ENCODE peak calls at places on chromosomes 7 and 10, in five cellular contexts. One of them, this sample, is unnamed.

GRCh38 chr7:127901895-127902703 is 129.1 kb downstream of the LRRC4 start:
- DNase-seq in OCI-LY7: no peak
- DNase-seq in HCT116: no peak
- DNase-seq in SK-N-SH: no peak
- DNase-seq in MM.1S: peak; percentile 40
- DNase-seq in this sample: no peak

GRCh38 chr7:121313220-121313792 is 15.5 kb upstream of the WNT16 start:
- DNase-seq in OCI-LY7: no peak
- DNase-seq in HCT116: no peak
- DNase-seq in SK-N-SH: no peak
- DNase-seq in MM.1S: no peak
- DNase-seq in this sample: no peak

GRCh38 chr7:12210179-12211053 is 678 bp upstream of the TMEM106B start:
- DNase-seq in OCI-LY7: no peak
- DNase-seq in HCT116: no peak
- DNase-seq in SK-N-SH: peak; percentile 16
- DNase-seq in MM.1S: peak; percentile 86
- DNase-seq in this sample: peak; percentile 58

GRCh38 chr10:80131499-80131901 is 1.0 kb upstream of the PLAC9 start:
- DNase-seq in OCI-LY7: no peak
- DNase-seq in HCT116: no peak
- DNase-seq in SK-N-SH: no peak
- DNase-seq in MM.1S: no peak
- DNase-seq in this sample: peak; percentile 76

GRCh38 chr7:93133020-93133419 is 15.2 kb downstream of the SAMD9L start:
- DNase-seq in OCI-LY7: no peak
- DNase-seq in HCT116: no peak
- DNase-seq in SK-N-SH: no peak
- DNase-seq in MM.1S: no peak
- DNase-seq in this sample: no peak

GRCh38 chr7:140591178-140591902 is 49.3 kb downstream of the DENND2A start:
- DNase-seq in OCI-LY7: no peak
- DNase-seq in HCT116: no peak
- DNase-seq in SK-N-SH: no peak
- DNase-seq in MM.1S: no peak
- DNase-seq in this sample: no peak

GRCh38 chr10:4280481-4281206 is 495.6 kb upstream of the KLF6 start:
- DNase-seq in OCI-LY7: no peak
- DNase-seq in HCT116: no peak
- DNase-seq in SK-N-SH: no peak
- DNase-seq in MM.1S: no peak
- DNase-seq in this sample: no peak

GRCh38 chr7:90474284-90475210 is 5.1 kb downstream of the PTTG1IP2 start:
- DNase-seq in OCI-LY7: no peak
- DNase-seq in HCT116: peak; percentile 8
- DNase-seq in SK-N-SH: no peak
- DNase-seq in MM.1S: no peak
- DNase-seq in this sample: no peak

GRCh38 chr7:16923019-16923418 is 41.2 kb upstream of the AGR3 start:
- DNase-seq in OCI-LY7: no peak
- DNase-seq in HCT116: no peak
- DNase-seq in SK-N-SH: no peak
- DNase-seq in MM.1S: no peak
- DNase-seq in this sample: no peak

GRCh38 chr10:88728107-88728763 is 22.2 kb downstream of the LIPK start:
- DNase-seq in OCI-LY7: peak; percentile 15
- DNase-seq in HCT116: peak; percentile 54
- DNase-seq in SK-N-SH: no peak
- DNase-seq in MM.1S: no peak
- DNase-seq in this sample: peak; percentile 96

GRCh38 chr7:147245274-147245673 is 1128.7 kb downstream of the CNTNAP2 start:
- DNase-seq in OCI-LY7: peak; percentile 47
- DNase-seq in HCT116: no peak
- DNase-seq in SK-N-SH: peak; percentile 39
- DNase-seq in MM.1S: peak; percentile 74
- DNase-seq in this sample: peak; percentile 71

GRCh38 chr7:118183254-118183585 is 744 bp upstream of the LSM8 start:
- DNase-seq in OCI-LY7: peak; percentile 40
- DNase-seq in HCT116: no peak
- DNase-seq in SK-N-SH: peak; percentile 7
- DNase-seq in MM.1S: peak; percentile 40
- DNase-seq in this sample: peak; percentile 9

GRCh38 chr7:104963991-104964385 is 50.0 kb upstream of the KMT2E start:
- DNase-seq in OCI-LY7: peak; percentile 84
- DNase-seq in HCT116: no peak
- DNase-seq in SK-N-SH: no peak
- DNase-seq in MM.1S: peak; percentile 58
- DNase-seq in this sample: no peak

GRCh38 chr7:101599787-101600186 is 29.3 kb downstream of the MYL10 start:
- DNase-seq in OCI-LY7: no peak
- DNase-seq in HCT116: no peak
- DNase-seq in SK-N-SH: no peak
- DNase-seq in MM.1S: no peak
- DNase-seq in this sample: no peak

GRCh38 chr7:101597941-101598340 is 31.2 kb downstream of the MYL10 start:
- DNase-seq in OCI-LY7: no peak
- DNase-seq in HCT116: no peak
- DNase-seq in SK-N-SH: peak; percentile 8
- DNase-seq in MM.1S: no peak
- DNase-seq in this sample: no peak

GRCh38 chr7:101598981-101599681 is 30.0 kb downstream of the MYL10 start:
- DNase-seq in OCI-LY7: no peak
- DNase-seq in HCT116: no peak
- DNase-seq in SK-N-SH: peak; percentile 31
- DNase-seq in MM.1S: no peak
- DNase-seq in this sample: no peak

GRCh38 chr7:101596898-101597297 is 32.2 kb downstream of the MYL10 start:
- DNase-seq in OCI-LY7: no peak
- DNase-seq in HCT116: no peak
- DNase-seq in SK-N-SH: no peak
- DNase-seq in MM.1S: no peak
- DNase-seq in this sample: no peak

DNA sequence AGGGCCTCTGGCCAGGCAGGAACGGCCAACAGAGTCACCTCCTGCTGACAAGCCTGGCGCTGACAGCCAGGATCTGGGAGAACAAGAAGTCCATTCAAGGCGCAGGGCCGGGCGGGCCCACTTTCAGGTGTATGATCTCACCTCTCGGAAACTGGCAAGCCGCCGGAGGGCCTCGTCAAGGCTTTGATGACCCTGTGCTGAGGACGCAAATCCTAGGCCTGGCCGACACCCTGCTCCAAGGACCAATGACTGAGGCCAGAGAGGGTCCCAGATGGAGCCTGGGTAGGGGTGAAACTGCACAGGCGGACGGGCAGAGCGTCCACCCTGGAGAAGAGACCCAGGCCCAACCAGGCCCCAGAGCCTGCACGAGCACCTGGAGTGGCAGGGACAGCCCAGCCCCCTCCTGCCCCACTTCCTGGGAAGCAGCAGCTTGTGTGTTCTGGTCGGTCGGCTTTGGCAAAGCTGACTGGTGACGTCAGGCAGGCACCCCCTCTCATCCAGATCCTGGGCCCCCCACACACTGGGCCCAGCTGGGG is 30.6 kb downstream of the MYL10 start:
- DNase-seq in OCI-LY7: no peak
- DNase-seq in HCT116: peak; percentile 87
- DNase-seq in SK-N-SH: no peak
- DNase-seq in MM.1S: no peak
- DNase-seq in this sample: no peak
- TF ChIP-seq EZH2phosphoT487 in OCI-LY7: no peak
- TF ChIP-seq EZH2phosphoT487 in HCT116: no peak
- TF ChIP-seq EZH2phosphoT487 in SK-N-SH: no peak
- TF ChIP-seq EZH2phosphoT487 in MM.1S: no peak
- TF ChIP-seq EZH2phosphoT487 in this sample: no peak

DNA sequence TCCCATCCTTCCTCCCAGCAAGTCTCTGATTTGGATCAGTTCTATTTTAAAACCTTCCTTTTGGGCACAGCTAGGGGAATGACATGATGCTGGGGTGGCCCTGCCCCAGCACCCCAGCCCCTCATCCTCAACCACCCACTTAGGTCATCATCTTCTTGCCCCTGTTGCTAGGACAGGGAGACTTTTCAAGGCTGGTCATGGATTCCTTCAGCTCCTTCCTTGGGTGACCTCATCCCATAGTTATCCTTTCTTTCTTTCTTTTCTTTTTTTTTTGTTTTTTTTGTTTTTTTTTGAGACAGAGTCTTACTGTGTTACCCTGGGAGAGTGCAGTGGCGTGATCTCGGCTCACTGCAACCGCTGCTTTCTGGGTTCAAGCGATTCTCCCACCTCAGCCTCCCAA is 127.2 kb downstream of the WDFY4 start:
- DNase-seq in OCI-LY7: no peak
- DNase-seq in HCT116: no peak
- DNase-seq in SK-N-SH: no peak
- DNase-seq in MM.1S: no peak
- DNase-seq in this sample: no peak
- TF ChIP-seq EZH2phosphoT487 in OCI-LY7: no peak
- TF ChIP-seq EZH2phosphoT487 in HCT116: no peak
- TF ChIP-seq EZH2phosphoT487 in SK-N-SH: no peak
- TF ChIP-seq EZH2phosphoT487 in MM.1S: no peak
- TF ChIP-seq EZH2phosphoT487 in this sample: no peak

GRCh38 chr7:2945171-2945570 is 98.5 kb downstream of the CARD11 start:
- DNase-seq in OCI-LY7: no peak
- DNase-seq in HCT116: no peak
- DNase-seq in SK-N-SH: no peak
- DNase-seq in MM.1S: no peak
- DNase-seq in this sample: no peak
- TF ChIP-seq EZH2phosphoT487 in OCI-LY7: no peak
- TF ChIP-seq EZH2phosphoT487 in HCT116: no peak
- TF ChIP-seq EZH2phosphoT487 in SK-N-SH: no peak
- TF ChIP-seq EZH2phosphoT487 in MM.1S: no peak
- TF ChIP-seq EZH2phosphoT487 in this sample: no peak

DNA sequence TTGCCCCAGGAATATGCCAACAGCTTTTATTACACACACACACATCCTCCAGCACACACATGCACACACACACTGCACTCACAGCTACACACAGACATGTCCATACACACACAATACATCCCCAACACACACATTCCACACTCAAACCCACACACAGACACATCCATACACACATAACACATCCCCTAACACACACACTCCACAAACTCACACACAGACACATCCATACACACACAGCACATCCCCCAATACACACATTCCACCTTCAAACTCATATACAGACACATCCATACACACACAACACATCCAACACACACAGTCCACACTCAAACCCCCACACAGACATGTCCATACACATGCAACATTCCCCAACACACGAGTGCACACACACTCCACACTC is 19.1 kb downstream of the SH3PXD2A start:
- DNase-seq in OCI-LY7: no peak
- DNase-seq in HCT116: no peak
- DNase-seq in SK-N-SH: no peak
- DNase-seq in MM.1S: no peak
- DNase-seq in this sample: no peak
- TF ChIP-seq EZH2phosphoT487 in OCI-LY7: no peak
- TF ChIP-seq EZH2phosphoT487 in HCT116: no peak
- TF ChIP-seq EZH2phosphoT487 in SK-N-SH: no peak
- TF ChIP-seq EZH2phosphoT487 in MM.1S: no peak
- TF ChIP-seq EZH2phosphoT487 in this sample: no peak

GRCh38 chr7:2687338-2687869 is 598 bp upstream of the AMZ1 start:
- DNase-seq in OCI-LY7: no peak
- DNase-seq in HCT116: no peak
- DNase-seq in SK-N-SH: peak; percentile 93
- DNase-seq in MM.1S: no peak
- DNase-seq in this sample: no peak
- TF ChIP-seq EZH2phosphoT487 in OCI-LY7: no peak
- TF ChIP-seq EZH2phosphoT487 in HCT116: no peak
- TF ChIP-seq EZH2phosphoT487 in SK-N-SH: no peak
- TF ChIP-seq EZH2phosphoT487 in MM.1S: no peak
- TF ChIP-seq EZH2phosphoT487 in this sample: no peak

GRCh38 chr7:83273699-83274098 is 111.0 kb upstream of the PCLO start:
- DNase-seq in OCI-LY7: no peak
- DNase-seq in HCT116: no peak
- DNase-seq in SK-N-SH: no peak
- DNase-seq in MM.1S: no peak
- DNase-seq in this sample: no peak

GRCh38 chr7:83276250-83276649 is 113.6 kb upstream of the PCLO start:
- DNase-seq in OCI-LY7: no peak
- DNase-seq in HCT116: no peak
- DNase-seq in SK-N-SH: no peak
- DNase-seq in MM.1S: peak; percentile 67
- DNase-seq in this sample: no peak

GRCh38 chr7:83270407-83270806 is 107.7 kb upstream of the PCLO start:
- DNase-seq in OCI-LY7: no peak
- DNase-seq in HCT116: no peak
- DNase-seq in SK-N-SH: no peak
- DNase-seq in MM.1S: no peak
- DNase-seq in this sample: no peak

GRCh38 chr7:83267141-83267631 is 104.5 kb upstream of the PCLO start:
- DNase-seq in OCI-LY7: no peak
- DNase-seq in HCT116: no peak
- DNase-seq in SK-N-SH: peak; percentile 12
- DNase-seq in MM.1S: no peak
- DNase-seq in this sample: peak; percentile 41

DNA sequence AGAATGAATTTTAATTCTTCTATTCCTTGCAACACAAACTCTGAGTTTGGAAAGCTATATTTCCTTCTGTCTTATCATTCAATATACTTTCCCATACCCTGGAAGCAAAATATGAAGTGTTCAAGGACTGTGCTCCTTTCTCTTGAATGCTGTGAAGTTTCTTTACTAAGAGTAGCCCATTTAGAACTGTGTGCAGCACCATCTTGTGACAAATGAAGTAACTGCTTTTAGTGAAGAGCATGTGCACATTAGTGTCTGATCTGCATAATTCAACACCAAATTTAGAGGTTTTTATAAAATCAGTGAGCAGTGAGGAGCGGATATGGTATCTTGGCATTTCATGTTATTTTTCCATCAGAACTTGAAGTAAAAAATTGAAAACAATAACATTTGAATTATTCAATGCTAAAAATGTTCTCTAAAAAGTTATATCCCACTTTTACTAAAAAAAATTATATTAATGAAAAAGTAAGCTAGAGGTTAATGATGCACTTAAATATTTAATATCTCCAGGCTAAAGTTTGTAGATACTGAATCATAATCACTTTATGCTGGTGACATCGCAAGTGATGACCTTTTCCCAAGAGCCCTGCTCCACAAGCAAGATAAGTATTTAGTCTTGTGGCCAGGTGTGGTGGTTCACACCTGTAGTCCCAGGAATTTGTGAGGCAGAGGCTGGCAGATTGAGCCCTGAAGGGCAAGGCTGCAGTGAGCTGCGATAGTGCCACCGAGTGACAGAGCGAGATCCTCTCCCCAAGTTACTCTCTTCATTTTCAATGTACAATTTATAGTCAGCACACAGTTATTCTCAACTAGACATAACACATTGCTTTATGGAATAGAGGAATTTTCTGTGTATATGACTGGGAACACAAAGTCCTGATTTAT is 108.8 kb upstream of the PCLO start:
- DNase-seq in OCI-LY7: peak; percentile 24
- DNase-seq in HCT116: peak; percentile 26
- DNase-seq in SK-N-SH: peak; percentile 40
- DNase-seq in MM.1S: peak; percentile 53
- DNase-seq in this sample: peak; percentile 59
- TF ChIP-seq EZH2phosphoT487 in OCI-LY7: no peak
- TF ChIP-seq EZH2phosphoT487 in HCT116: no peak
- TF ChIP-seq EZH2phosphoT487 in SK-N-SH: no peak
- TF ChIP-seq EZH2phosphoT487 in MM.1S: no peak
- TF ChIP-seq EZH2phosphoT487 in this sample: no peak